ENCODE peak calls at places on chromosomes 7 and 10, in four cellular contexts. Q is ovary, E is kidney, K is BE2C. U is an unnamed sample.

GRCh38 chr10:72030762-72031543 is 57.4 kb downstream of the SPOCK2 start:
- DNase-seq in E (no peak), K (no peak), Q (peak; percentile 95), U (no peak)

GRCh38 chr7:3427957-3428356 is 126.9 kb downstream of the SDK1 start:
- DNase-seq in K (no peak), Q (no peak), E (no peak), U (no peak)

GRCh38 chr10:25180801-25181200 is 6.0 kb downstream of the GPR158 start:
- DNase-seq in K (no peak), E (no peak), Q (no peak), U (no peak)

GRCh38 chr10:90742189-90742588 is 115.7 kb downstream of the HTR7 start:
- DNase-seq in E (no peak), K (no peak), Q (no peak), U (no peak)

GRCh38 chr10:46234431-46235060 is 52.3 kb upstream of the ANTXRL start:
- DNase-seq in E (no peak), Q (peak; percentile 11), K (no peak), U (no peak)

GRCh38 chr7:136009488-136010079 is 32.4 kb upstream of the MTPN start:
- DNase-seq in E (no peak), K (peak; percentile 14), Q (no peak), U (no peak)

GRCh38 chr10:50990568-50991495 is 83.5 kb upstream of the PRKG1 start:
- DNase-seq in K (no peak), E (peak; percentile 79), Q (peak; percentile 47), U (peak; percentile 36)

GRCh38 chr10:119658274-119658673 is 7.1 kb downstream of the BAG3 start:
- DNase-seq in E (peak; percentile 95), Q (peak; percentile 86), K (peak; percentile 82), U (peak; percentile 94)

GRCh38 chr7:94423865-94424264 is 29.2 kb downstream of the COL1A2 start:
- DNase-seq in K (no peak), Q (no peak), E (no peak), U (no peak)

GRCh38 chr7:139574618-139575337 is 51.3 kb downstream of the CLEC2L start:
- DNase-seq in Q (no peak), K (no peak), E (no peak), U (no peak)

GRCh38 chr10:124966008-124966407 is 24.1 kb downstream of the ZRANB1 start:
- DNase-seq in Q (no peak), K (no peak), E (no peak), U (no peak)

GRCh38 chr7:82109288-82109687 is 334.3 kb downstream of the CACNA2D1 start:
- DNase-seq in Q (no peak), K (no peak), E (no peak), U (no peak)

GRCh38 chr10:80545258-80545881 is 7.7 kb downstream of the SH2D4B start:
- DNase-seq in K (no peak), Q (no peak), E (no peak), U (no peak)

GRCh38 chr7:86978804-86979506 is 80.5 kb downstream of the ELAPOR2 start:
- DNase-seq in E (no peak), Q (no peak), K (no peak), U (no peak)

GRCh38 chr10:97792058-97792721 is 20.4 kb upstream of the SFRP5 start:
- DNase-seq in E (peak; percentile 84), Q (peak; percentile 61), K (peak; percentile 70), U (peak; percentile 77)

DNA sequence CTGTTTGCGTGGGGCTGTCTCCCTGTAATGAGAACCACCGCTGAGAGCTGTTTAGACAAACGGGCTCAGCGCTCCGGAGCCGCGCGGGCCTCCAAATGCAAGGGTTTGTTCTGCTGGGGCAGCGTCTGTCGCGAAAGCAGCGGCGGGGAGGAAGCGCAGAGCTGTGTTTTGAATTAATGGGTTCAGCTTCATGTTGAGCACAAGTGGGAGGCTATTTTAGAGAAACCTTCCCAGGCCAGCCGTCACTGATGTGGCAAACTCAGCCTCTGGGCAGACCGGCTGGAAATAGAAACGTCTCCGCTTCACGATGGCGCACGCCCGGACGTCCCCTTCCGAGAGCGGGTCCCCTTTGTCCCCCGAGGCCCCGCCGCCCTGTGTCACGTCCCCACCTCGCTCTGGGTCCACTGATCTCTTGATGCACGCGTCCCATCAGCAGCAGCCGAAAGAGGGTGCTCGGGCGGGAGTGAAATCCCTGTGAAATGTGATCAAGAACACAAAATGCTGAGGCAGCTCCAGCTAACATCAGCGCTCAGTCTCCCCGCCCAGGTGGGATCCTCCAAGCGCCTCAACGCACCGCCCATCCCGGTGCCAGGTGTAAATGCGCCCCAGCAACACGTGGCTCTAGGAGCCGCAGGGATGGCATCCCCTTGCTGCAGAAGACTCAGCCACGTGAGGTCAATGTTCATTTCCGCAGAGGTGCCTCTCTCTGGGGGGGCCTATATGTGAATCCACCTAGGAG is 44.9 kb downstream of the BAMBI start:
- DNase-seq in E (peak; percentile 74), Q (peak; percentile 74), K (peak; percentile 45), U (peak; percentile 21)
- H3K4me3 ChIP-seq in E (peak overlapping the region; percentile 69), Q (peak overlapping the region; percentile 43), K (peak overlapping the region; percentile 70), U (peak overlapping the region; percentile 10)

GRCh38 chr7:2068693-2069471 is 163.9 kb downstream of the MAD1L1 start:
- DNase-seq in Q (no peak), K (no peak), E (no peak), U (no peak)

GRCh38 chr7:2070151-2070763 is 162.5 kb downstream of the MAD1L1 start:
- DNase-seq in K (no peak), Q (no peak), E (no peak), U (no peak)

GRCh38 chr7:2071133-2071832 is 161.5 kb downstream of the MAD1L1 start:
- DNase-seq in K (no peak), E (no peak), Q (no peak), U (no peak)

GRCh38 chr7:2072042-2072441 is 160.7 kb downstream of the MAD1L1 start:
- DNase-seq in Q (no peak), K (no peak), E (no peak), U (no peak)

GRCh38 chr7:2069472-2069860 is 163.3 kb downstream of the MAD1L1 start:
- DNase-seq in Q (no peak), E (no peak), K (peak; percentile 32), U (no peak)
- H3K4me3 ChIP-seq in Q (no peak overlapping the region), E (no peak overlapping the region), K (no peak overlapping the region), U (no peak overlapping the region)

GRCh38 chr7:29207023-29207422 is 12.4 kb downstream of the CHN2 start:
- DNase-seq in Q (no peak), K (no peak), E (no peak), U (no peak)

GRCh38 chr7:29209745-29210144 is 15.2 kb downstream of the CHN2 start:
- DNase-seq in K (no peak), E (no peak), Q (no peak), U (no peak)

GRCh38 chr7:29204491-29205281 is 10.1 kb downstream of the CHN2 start:
- DNase-seq in Q (no peak), K (no peak), E (no peak), U (no peak)

GRCh38 chr7:29207469-29207868 is 12.9 kb downstream of the CHN2 start:
- DNase-seq in E (no peak), Q (no peak), K (no peak), U (no peak)

DNA sequence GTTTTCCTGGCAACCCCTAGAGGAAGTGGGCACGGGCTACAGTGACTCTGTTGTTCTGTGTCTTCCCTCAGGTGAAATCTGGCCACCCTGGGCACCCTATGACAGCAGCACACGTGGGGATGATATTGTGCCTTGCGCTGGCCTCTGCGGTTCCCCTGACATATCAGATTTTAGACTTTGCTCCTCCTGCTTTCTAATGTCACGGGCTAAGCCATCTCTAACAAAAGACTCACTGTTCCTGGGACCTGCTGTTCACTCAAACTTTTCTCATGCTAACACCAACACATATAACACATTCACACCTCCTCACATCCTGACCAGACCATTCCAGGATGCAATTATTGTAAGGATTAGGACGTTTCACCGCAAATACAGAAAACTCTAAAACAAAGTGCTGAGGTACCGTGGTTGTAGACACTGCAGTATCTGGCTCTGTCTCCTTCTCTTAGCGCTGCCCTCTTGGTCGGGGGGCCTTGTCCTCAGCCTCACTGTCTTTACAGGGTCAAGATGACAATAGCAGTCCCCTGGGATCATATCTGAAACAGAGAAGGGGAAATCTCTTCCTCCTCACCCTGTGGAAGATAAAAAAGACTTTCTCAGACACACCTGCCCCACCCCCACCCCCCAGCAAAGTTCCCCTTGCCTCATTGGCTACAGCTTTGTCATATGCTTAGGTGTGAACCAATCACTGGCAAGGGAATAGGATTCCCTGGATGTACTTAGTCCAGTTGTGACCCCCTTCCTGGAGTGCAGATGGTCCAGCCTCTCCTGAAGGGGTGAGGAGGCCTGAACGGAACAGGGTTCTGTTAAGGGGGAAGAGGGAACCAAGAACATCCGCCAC is 14.1 kb downstream of the CHN2 start:
- DNase-seq in Q (no peak), K (no peak), E (no peak), U (no peak)
- H3K4me3 ChIP-seq in Q (no peak overlapping the region), K (no peak overlapping the region), E (no peak overlapping the region), U (no peak overlapping the region)

GRCh38 chr10:103197177-103197576 is 4.1 kb upstream of the NT5C2 start:
- DNase-seq in K (no peak), E (no peak), Q (no peak), U (peak; percentile 48)

GRCh38 chr10:103192451-103193106 is 493 bp downstream of the NT5C2 start:
- DNase-seq in Q (peak; percentile 84), E (peak; percentile 94), K (peak; percentile 69), U (peak; percentile 90)

GRCh38 chr10:103192089-103192450 is 1.0 kb downstream of the NT5C2 start:
- DNase-seq in Q (no peak), E (no peak), K (no peak), U (no peak)

GRCh38 chr10:103193107-103193819 is at the start of gene NT5C2:
- DNase-seq in K (peak; percentile 86), Q (peak; percentile 87), E (peak; percentile 93), U (peak; percentile 79)

GRCh38 chr10:103193820-103194529 is 903 bp upstream of the NT5C2 start:
- DNase-seq in K (no peak), Q (no peak), E (no peak), U (peak; percentile 21)
- H3K4me3 ChIP-seq in K (no peak overlapping the region), Q (no peak overlapping the region), E (peak overlapping the region; percentile 67), U (peak overlapping the region; percentile 93)

GRCh38 chr10:75103881-75104686 is 7.4 kb upstream of the SAMD8 start:
- DNase-seq in Q (no peak), K (no peak), E (no peak), U (no peak)
- H3K4me3 ChIP-seq in Q (no peak overlapping the region), K (no peak overlapping the region), E (no peak overlapping the region), U (no peak overlapping the region)

GRCh38 chr10:110613341-110613995 is 30.7 kb upstream of the RBM20 start:
- DNase-seq in Q (no peak), K (no peak), E (no peak), U (no peak)

GRCh38 chr10:110615057-110615630 is 29.0 kb upstream of the RBM20 start:
- DNase-seq in Q (no peak), K (no peak), E (no peak), U (no peak)

GRCh38 chr10:110612629-110613028 is 31.5 kb upstream of the RBM20 start:
- DNase-seq in Q (no peak), E (no peak), K (no peak), U (no peak)

GRCh38 chr10:110612073-110612472 is 32.1 kb upstream of the RBM20 start:
- DNase-seq in K (no peak), Q (no peak), E (no peak), U (no peak)

DNA sequence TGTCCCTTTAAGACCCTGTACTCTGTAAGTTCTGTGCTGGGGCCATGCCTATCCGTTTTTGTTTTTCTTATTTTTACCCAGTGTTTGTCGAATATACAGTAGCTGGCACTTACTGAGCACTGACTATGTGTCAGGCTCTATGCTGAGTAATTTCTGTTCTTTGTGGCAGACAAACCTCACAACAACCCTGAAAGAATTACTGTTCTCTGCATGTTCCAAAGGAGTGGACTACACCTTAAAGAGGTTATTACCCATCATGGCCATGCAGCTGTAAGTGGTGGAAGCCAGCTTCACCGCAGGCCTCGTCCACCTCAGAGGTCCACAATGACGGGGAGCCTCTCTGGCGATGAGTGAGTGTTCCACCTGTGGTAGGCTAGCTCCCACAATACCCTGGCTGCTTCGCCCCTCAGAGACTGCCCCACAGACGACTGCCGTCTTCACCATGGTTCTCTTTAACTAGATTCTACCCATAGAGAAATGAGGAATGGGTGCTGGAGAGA is 30.1 kb upstream of the RBM20 start:
- DNase-seq in Q (no peak), E (no peak), K (no peak), U (no peak)
- H3K4me3 ChIP-seq in Q (no peak overlapping the region), E (no peak overlapping the region), K (no peak overlapping the region), U (no peak overlapping the region)

U was measured in thyroid gland.